ENCODE peak calls at places on chromosomes 13 and 19, in seven cellular contexts. O is vagina; B is MM.1S; R is fibroblast of the aortic adventitia; X is ovary; A is astrocyte of the spinal cord; W is CD8-positive, alpha-beta T cell. T is an unnamed sample.

GRCh38 chr19:17021793-17022590 is 4.6 kb downstream of the CPAMD8 start:
- DNase-seq in O (no peak), B (no peak), R (peak), X (no peak), A (no peak), W (no peak), T (peak)

GRCh38 chr19:33348301-33349010 is 25.1 kb upstream of the CEBPG start:
- DNase-seq in O (no peak), B (no peak), R (peak), X (no peak), A (no peak), W (no peak), T (peak)

GRCh38 chr19:18636969-18637629 is at the start of gene KLHL26:
- DNase-seq in O (no peak), B (no peak), R (no peak), X (no peak), A (no peak), W (no peak), T (no peak)

GRCh38 chr13:101242720-101243119 is 173.6 kb downstream of the NALCN start:
- DNase-seq in O (no peak), B (no peak), R (no peak), X (no peak), A (peak), W (no peak), T (peak)

GRCh38 chr19:30416375-30416774 is 44.2 kb downstream of the ZNF536 start:
- DNase-seq in O (no peak), B (no peak), R (no peak), X (no peak), A (no peak), W (no peak), T (no peak)

GRCh38 chr19:17677002-17677401 is 11.2 kb downstream of the UNC13A start:
- DNase-seq in O (no peak), B (no peak), R (no peak), X (no peak), A (no peak), W (no peak), T (no peak)

GRCh38 chr19:14830702-14831101 is 4.3 kb downstream of the OR7A5 start:
- DNase-seq in O (no peak), B (no peak), R (no peak), X (no peak), A (no peak), W (no peak), T (no peak)

GRCh38 chr19:16764793-16765433 is 45.3 kb downstream of the NWD1 start:
- DNase-seq in O (no peak), B (no peak), R (no peak), X (no peak), A (no peak), W (no peak), T (no peak)

GRCh38 chr19:44059229-44059628 is 7.4 kb downstream of the ZNF223 start:
- DNase-seq in O (no peak), B (no peak), R (no peak), X (no peak), A (no peak), W (no peak), T (no peak)

GRCh38 chr19:20078696-20079095 is 896 bp downstream of the ZNF90 start:
- DNase-seq in O (no peak), B (no peak), R (peak), X (peak), A (peak), W (no peak), T (peak)

GRCh38 chr13:34349091-34349722 is 531.3 kb downstream of the RFC3 start:
- DNase-seq in O (no peak), B (no peak), R (peak), X (no peak), A (peak), W (no peak), T (peak)

GRCh38 chr13:41061914-41062837 is 867 bp downstream of the WBP4 start:
- DNase-seq in O (no peak), B (peak), R (peak), X (no peak), A (peak), W (no peak), T (peak)

GRCh38 chr13:59230484-59231264 is 933.1 kb downstream of the DIAPH3 start:
- DNase-seq in O (no peak), B (no peak), R (no peak), X (no peak), A (no peak), W (no peak), T (no peak)

GRCh38 chr13:71603255-71603654 is 263.7 kb downstream of the DACH1 start:
- DNase-seq in O (no peak), B (no peak), R (no peak), X (no peak), A (no peak), W (no peak), T (no peak)

GRCh38 chr13:46622918-46623256 is 69.9 kb downstream of the LRCH1 start:
- DNase-seq in O (no peak), B (no peak), R (peak), X (peak), A (peak), W (no peak), T (peak)

GRCh38 chr19:20259615-20260014 is 92.6 kb downstream of the ZNF486 start:
- DNase-seq in O (no peak), B (no peak), R (no peak), X (no peak), A (no peak), W (no peak), T (no peak)

GRCh38 chr13:27549406-27549981 is 70.8 kb downstream of the LNX2 start:
- DNase-seq in O (no peak), B (no peak), R (no peak), X (no peak), A (no peak), W (no peak), T (no peak)

GRCh38 chr19:3001235-3001800 is 24.0 kb downstream of the TLE6 start:
- DNase-seq in O (no peak), B (no peak), R (no peak), X (no peak), A (no peak), W (no peak), T (no peak)

GRCh38 chr13:33303885-33304284 is 18.3 kb upstream of the STARD13 start:
- DNase-seq in O (no peak), B (no peak), R (peak), X (no peak), A (no peak), W (no peak), T (peak)

GRCh38 chr19:44111910-44112463 is 1.2 kb upstream of the ZNF225 start:
- DNase-seq in O (no peak), B (no peak), R (peak), X (no peak), A (peak), W (no peak), T (peak)

GRCh38 chr19:10419200-10419645 is 1.1 kb upstream of the PDE4A start:
- DNase-seq in O (no peak), B (no peak), R (no peak), X (no peak), A (no peak), W (no peak), T (no peak)

GRCh38 chr13:32837973-32838940 is 178.0 kb upstream of the KL start:
- DNase-seq in O (no peak), B (no peak), R (no peak), X (no peak), A (no peak), W (no peak), T (no peak)

GRCh38 chr19:4518345-4519171 is at the start of gene PLIN4:
- DNase-seq in O (no peak), B (no peak), R (peak), X (peak), A (no peak), W (no peak), T (peak)

GRCh38 chr19:4703671-4704316 is 19.8 kb downstream of the DPP9 start:
- DNase-seq in O (no peak), B (no peak), R (no peak), X (no peak), A (no peak), W (no peak), T (no peak)

GRCh38 chr19:56217039-56217949 is 15.2 kb downstream of the ZSCAN5C start:
- DNase-seq in O (no peak), B (no peak), R (peak), X (peak), A (peak), W (no peak), T (peak)

GRCh38 chr13:30679483-30680330 is 55.6 kb upstream of the ALOX5AP start:
- DNase-seq in O (no peak), B (peak), R (peak), X (no peak), A (peak), W (peak), T (peak)

GRCh38 chr13:98785405-98785804 is 32.9 kb upstream of the SLC15A1 start:
- DNase-seq in O (no peak), B (no peak), R (no peak), X (no peak), A (no peak), W (no peak), T (no peak)

GRCh38 chr19:1396768-1397679 is 4.3 kb downstream of the GAMT start:
- DNase-seq in O (no peak), B (no peak), R (no peak), X (no peak), A (no peak), W (no peak), T (no peak)

GRCh38 chr19:13039211-13039789 is 44.0 kb downstream of the NFIX start:
- DNase-seq in O (no peak), B (no peak), R (no peak), X (no peak), A (no peak), W (no peak), T (no peak)

GRCh38 chr13:110571897-110572777 is 10.6 kb upstream of the RAB20 start:
- DNase-seq in O (no peak), B (no peak), R (no peak), X (no peak), A (no peak), W (no peak), T (no peak)

GRCh38 chr13:62525652-62526051 is 1110.0 kb upstream of the PCDH20 start:
- DNase-seq in O (no peak), B (no peak), R (no peak), X (no peak), A (no peak), W (no peak), T (no peak)

GRCh38 chr19:55441319-55441691 is 1.8 kb downstream of the SHISA7 start:
- DNase-seq in O (no peak), B (no peak), R (no peak), X (no peak), A (no peak), W (no peak), T (no peak)

GRCh38 chr13:31951215-31951678 is 80.3 kb upstream of the FRY start:
- DNase-seq in O (no peak), B (peak), R (peak), X (no peak), A (no peak), W (no peak), T (peak)

GRCh38 chr19:47272448-47273312 is 2.0 kb upstream of the INAFM1 start:
- DNase-seq in O (no peak), B (no peak), R (peak), X (peak), A (no peak), W (no peak), T (peak)

GRCh38 chr19:9407827-9408226 is 27.5 kb downstream of the ZNF266 start:
- DNase-seq in O (no peak), B (no peak), R (no peak), X (no peak), A (no peak), W (no peak), T (no peak)

DNA sequence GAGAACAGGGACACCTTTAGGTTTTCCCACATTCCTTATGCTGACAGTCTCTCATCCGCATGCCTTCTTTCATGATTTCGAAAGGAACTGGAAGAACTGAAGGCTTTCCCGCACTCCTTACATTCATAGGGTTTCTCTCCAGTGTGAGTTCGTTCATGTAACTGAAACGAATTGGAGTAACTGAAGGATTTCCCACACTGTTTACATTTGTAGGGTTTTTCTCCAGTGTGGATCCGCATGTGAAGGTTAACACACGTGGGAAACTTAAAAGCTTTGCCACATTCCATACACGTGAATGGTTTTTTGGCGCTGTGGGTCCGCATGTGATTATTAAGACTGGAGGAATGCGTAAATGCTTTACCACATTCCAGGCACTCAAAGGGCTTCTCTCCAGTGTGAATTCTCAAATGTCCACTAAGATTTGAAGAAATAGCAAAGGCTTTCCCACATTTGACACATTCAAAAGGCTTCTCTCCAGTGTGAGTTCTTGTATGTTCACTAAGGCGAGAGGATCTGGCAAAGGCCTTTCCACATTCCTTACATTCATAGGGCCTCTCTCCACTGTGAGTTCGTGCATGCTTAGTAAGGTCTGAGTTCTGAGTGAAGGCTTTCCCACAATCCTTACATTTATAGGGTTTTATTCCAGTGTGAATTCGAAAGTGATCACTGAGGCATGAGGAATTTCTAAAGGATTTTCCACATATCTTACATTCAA is 22.0 kb downstream of the ZNF266 start:
- DNase-seq in O (no peak), B (no peak), R (no peak), X (no peak), A (no peak), W (no peak), T (no peak)
- H3K4me3 ChIP-seq in O (no peak), B (no peak), R (no peak), X (no peak), A (no peak), W (peak), T (no peak)

GRCh38 chr13:28679628-28680027 is 20.7 kb downstream of the POMP start:
- DNase-seq in O (no peak), B (no peak), R (peak), X (no peak), A (peak), W (no peak), T (peak)
- TF ChIP-seq CTCF in O (no peak), B (no peak), R (peak), X (no peak), A (peak), W (peak), T (peak)

DNA sequence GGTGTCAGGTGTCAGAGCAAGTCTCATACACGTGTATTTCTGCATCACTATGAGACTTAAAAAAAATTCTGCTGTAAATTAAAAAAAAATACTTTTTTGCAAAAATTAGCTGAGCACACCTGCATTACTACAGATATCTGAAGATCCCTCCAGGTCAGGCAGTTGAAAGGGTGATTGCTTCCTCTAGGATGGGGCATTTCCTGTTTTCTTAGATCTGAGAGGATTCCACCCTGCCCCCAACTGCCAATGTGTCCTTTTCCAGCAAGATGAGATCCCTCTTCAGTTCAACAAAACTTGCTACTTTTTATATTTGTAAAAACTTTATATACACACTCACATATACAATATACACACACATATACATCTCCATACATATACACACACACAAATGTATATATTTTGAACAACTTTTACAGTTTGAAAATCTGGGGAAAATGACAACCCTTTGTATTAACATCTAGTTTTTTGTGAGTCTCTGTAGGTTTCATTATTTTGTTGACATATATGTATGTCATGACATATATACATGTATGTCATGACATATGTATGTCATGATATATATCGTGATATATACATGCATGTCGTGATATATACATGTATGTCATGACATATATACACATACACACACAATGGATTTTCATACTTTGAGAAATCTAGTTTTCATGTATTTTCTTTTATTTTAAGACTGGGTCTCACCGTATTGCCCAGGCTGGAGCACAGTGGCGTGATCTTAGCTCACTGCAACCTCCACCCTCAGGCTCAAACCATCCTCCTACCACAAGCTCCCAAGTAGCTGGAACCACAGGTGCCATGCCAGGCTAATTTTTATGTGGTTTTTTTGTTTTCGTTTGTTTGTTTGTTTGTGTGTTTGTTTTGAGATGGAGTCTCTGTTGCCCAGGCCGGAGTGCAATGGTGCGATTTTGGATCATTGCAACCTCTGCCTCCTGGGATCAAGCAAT is 17.8 kb downstream of the ZNF813 start:
- DNase-seq in O (no peak), B (no peak), R (no peak), X (no peak), A (no peak), W (no peak), T (no peak)
- H3K4me3 ChIP-seq in O (no peak), B (no peak), R (no peak), X (no peak), A (no peak), W (no peak), T (no peak)

DNA sequence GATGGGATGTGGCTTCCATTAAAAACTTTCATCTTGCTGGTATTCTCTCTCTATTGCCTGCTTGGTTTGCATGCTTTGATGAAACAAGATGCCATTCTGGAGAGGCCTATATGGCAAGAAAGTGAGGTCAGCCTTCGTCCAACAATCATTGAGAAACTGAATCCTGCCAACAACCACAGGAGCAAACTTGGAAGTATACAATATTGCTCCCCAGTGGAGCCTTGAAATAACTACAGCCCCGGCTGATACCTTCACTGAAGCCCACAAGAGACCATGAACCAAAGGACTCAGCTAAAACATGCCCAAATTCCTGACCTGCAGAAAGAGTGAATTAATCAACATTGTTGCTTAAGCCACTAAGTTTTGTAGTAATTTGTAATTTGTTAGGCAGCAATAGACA is 82.5 kb upstream of the FGF14 start:
- DNase-seq in O (no peak), B (no peak), R (peak), X (no peak), A (peak), W (no peak), T (peak)
- TF ChIP-seq CTCF in O (no peak), B (no peak), R (no peak), X (no peak), A (no peak), W (no peak), T (peak)

GRCh38 chr19:11587973-11588631 is 9.2 kb upstream of the ZNF627 start:
- DNase-seq in O (no peak), B (no peak), R (no peak), X (no peak), A (no peak), W (no peak), T (no peak)
- H3K4me3 ChIP-seq in O (no peak), B (peak), R (no peak), X (no peak), A (no peak), W (no peak), T (no peak)

DNA sequence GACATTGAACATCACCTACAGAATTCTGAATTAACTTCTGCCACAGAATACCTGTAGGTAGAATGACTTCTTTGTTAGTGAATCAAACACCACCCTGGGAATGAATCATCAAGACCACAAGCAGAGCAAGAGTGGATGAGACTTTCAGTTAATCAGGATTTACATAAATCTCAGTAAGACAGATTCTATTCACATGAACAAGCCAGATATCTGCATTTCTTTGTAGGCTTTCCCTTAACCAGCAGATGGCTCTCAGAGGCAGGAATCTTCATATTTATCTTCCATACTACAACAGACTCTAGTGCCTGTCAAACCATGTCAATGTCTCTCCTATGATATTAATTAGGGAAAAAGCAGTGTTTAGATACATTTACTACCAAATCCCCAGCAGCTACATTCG is 412.1 kb downstream of the KLF12 start:
- DNase-seq in O (no peak), B (no peak), R (peak), X (no peak), A (peak), W (no peak), T (peak)
- TF ChIP-seq CTCF in O (no peak), B (no peak), R (peak), X (no peak), A (peak), W (peak), T (peak)

GRCh38 chr19:36100476-36100875 is 10.5 kb upstream of the OVOL3 start:
- DNase-seq in O (no peak), B (no peak), R (no peak), X (no peak), A (no peak), W (no peak), T (no peak)

GRCh38 chr19:36103040-36103626 is 7.8 kb upstream of the OVOL3 start:
- DNase-seq in O (no peak), B (no peak), R (no peak), X (no peak), A (no peak), W (no peak), T (no peak)

GRCh38 chr19:36101550-36102327 is 9.2 kb upstream of the OVOL3 start:
- DNase-seq in O (no peak), B (no peak), R (no peak), X (no peak), A (no peak), W (no peak), T (no peak)

GRCh38 chr19:36097036-36097435 is 13.9 kb upstream of the OVOL3 start:
- DNase-seq in O (no peak), B (no peak), R (no peak), X (no peak), A (no peak), W (no peak), T (no peak)

DNA sequence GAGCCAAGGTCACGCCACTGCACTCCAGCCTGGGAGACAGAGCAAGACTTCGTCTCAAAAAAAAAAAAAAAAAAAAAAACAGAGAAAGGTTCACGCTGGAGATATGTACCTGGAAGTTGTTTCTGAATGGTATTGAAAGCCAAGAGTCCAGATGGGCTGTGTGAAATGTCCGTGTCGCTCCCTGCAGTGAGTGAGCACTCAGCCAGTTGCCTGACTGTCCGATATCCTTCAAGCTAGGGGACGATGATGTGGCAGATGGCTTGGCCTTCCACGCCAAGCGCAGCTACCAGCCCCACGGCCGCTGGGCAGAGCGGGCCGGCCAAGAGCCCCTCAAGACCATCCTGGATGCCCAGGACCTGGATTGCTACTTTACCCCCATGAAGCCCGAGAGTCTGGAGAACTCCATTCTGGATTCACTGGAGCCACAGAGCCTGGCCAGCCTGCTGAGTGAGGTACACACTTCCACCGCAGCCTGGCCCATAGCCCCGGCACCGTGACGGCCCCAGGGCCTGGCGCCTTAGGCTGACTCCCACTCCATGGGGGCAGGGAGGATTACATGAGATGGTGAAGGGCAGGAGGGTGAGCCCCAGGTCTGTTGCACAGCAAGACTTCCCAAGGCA is 11.7 kb upstream of the OVOL3 start:
- DNase-seq in O (no peak), B (no peak), R (no peak), X (no peak), A (no peak), W (no peak), T (no peak)
- H3K4me3 ChIP-seq in O (no peak), B (no peak), R (no peak), X (no peak), A (no peak), W (no peak), T (no peak)

T was measured in fibroblast of mammary gland.